ENCODE peak calls at places on chromosomes 16 and 17, in four cellular contexts. F, B, W and G are unnamed samples.

GRCh38 chr16:54097774-54098173 is 188.8 kb downstream of the IRX3 start:
- DNase-seq in F (no peak), W (no peak), B (no peak), G (no peak)

GRCh38 chr17:40033339-40033738 is 18.1 kb downstream of the CSF3 start:
- DNase-seq in F (no peak), B (no peak), W (no peak), G (no peak)

GRCh38 chr16:56245197-56245596 is 53.9 kb downstream of the GNAO1 start:
- DNase-seq in F (no peak), B (no peak), W (no peak), G (peak; percentile 79)

GRCh38 chr16:21023509-21024202 is 123.1 kb downstream of the LYRM1 start:
- DNase-seq in W (no peak), B (peak; percentile 7), F (no peak), G (no peak)

GRCh38 chr16:88298882-88299745 is 83.6 kb upstream of the ZNF469 start:
- DNase-seq in F (no peak), W (no peak), B (no peak), G (no peak)

GRCh38 chr16:85781685-85782370 is 17.5 kb downstream of the EMC8 start:
- DNase-seq in B (peak; percentile 55), W (peak; percentile 27), F (no peak), G (no peak)

GRCh38 chr16:83356266-83356665 is 451.5 kb upstream of the HSBP1 start:
- DNase-seq in B (peak; percentile 9), F (no peak), W (no peak), G (peak; percentile 87)

GRCh38 chr17:68910789-68911431 is 44.3 kb downstream of the ABCA8 start:
- DNase-seq in F (no peak), B (no peak), W (no peak), G (no peak)

GRCh38 chr17:69447726-69448125 is 33.2 kb downstream of the MAP2K6 start:
- DNase-seq in F (no peak), B (no peak), W (peak; percentile 57), G (no peak)

GRCh38 chr16:79182618-79183017 is 417.9 kb downstream of the MAF start:
- DNase-seq in F (no peak), B (no peak), W (no peak), G (no peak)

GRCh38 chr17:65918450-65918849 is 273.5 kb downstream of the CEP112 start:
- DNase-seq in F (no peak), W (no peak), B (no peak), G (no peak)

GRCh38 chr16:78108451-78108850 is 9.0 kb downstream of the WWOX start:
- DNase-seq in W (no peak), F (no peak), B (no peak), G (no peak)

GRCh38 chr17:75404739-75405364 is 626 bp downstream of the GRB2 start:
- DNase-seq in B (peak; percentile 51), F (no peak), W (peak; percentile 43), G (peak; percentile 74)

GRCh38 chr17:49748223-49748622 is 15.7 kb downstream of the FAM117A start:
- DNase-seq in W (no peak), B (no peak), F (no peak), G (no peak)